ENCODE peak calls at places on chromosomes 1 and 21, in seven cellular contexts. U, M, R, X, E, H and Q are unnamed samples.

GRCh38 chr21:42350899-42351543 is at the start of gene TFF2:
- DNase-seq in X (peak; percentile 30), H (no peak), U (no peak), R (no peak), E (no peak), M (no peak), Q (peak; percentile 82)

GRCh38 chr1:204692852-204693356 is 7.4 kb upstream of the LRRN2 start:
- DNase-seq in R (no peak), E (no peak), U (no peak), X (no peak), M (no peak), H (no peak), Q (no peak)

GRCh38 chr1:119784127-119784781 is 15.5 kb upstream of the HMGCS2 start:
- DNase-seq in X (no peak), E (no peak), U (no peak), R (no peak), H (no peak), M (no peak), Q (no peak)

GRCh38 chr1:90820727-90821126 is 103.6 kb upstream of the BARHL2 start:
- DNase-seq in X (no peak), M (no peak), H (no peak), U (no peak), R (no peak), E (no peak), Q (no peak)

GRCh38 chr21:38831526-38832467 is 26.1 kb downstream of the ETS2 start:
- DNase-seq in M (no peak), R (no peak), X (no peak), U (peak; percentile 33), E (no peak), H (no peak), Q (peak; percentile 49)

GRCh38 chr1:103529746-103530145 is 4.2 kb downstream of the RNPC3 start:
- DNase-seq in E (no peak), M (no peak), R (no peak), H (no peak), X (no peak), U (peak; percentile 57), Q (no peak)

GRCh38 chr1:115337633-115338456 is at the start of gene NGF:
- DNase-seq in E (no peak), X (peak; percentile 70), R (peak; percentile 68), U (no peak), M (no peak), H (no peak), Q (peak; percentile 85)

GRCh38 chr1:81998165-81998564 is 197.4 kb downstream of the ADGRL2 start:
- DNase-seq in E (no peak), R (no peak), H (no peak), X (no peak), U (no peak), M (no peak), Q (no peak)

GRCh38 chr1:217180443-217180842 is 450.4 kb downstream of the GPATCH2 start:
- DNase-seq in R (no peak), U (no peak), E (no peak), X (no peak), H (no peak), M (no peak), Q (no peak)

GRCh38 chr1:158035976-158036583 is 42.6 kb downstream of the KIRREL1 start:
- DNase-seq in X (no peak), R (peak; percentile 19), U (peak; percentile 7), E (no peak), H (peak; percentile 30), M (no peak), Q (no peak)

GRCh38 chr1:225610539-225610938 is 42.4 kb downstream of the ENAH start:
- DNase-seq in X (no peak), M (no peak), R (no peak), U (no peak), E (no peak), H (no peak), Q (no peak)

GRCh38 chr1:11781298-11781697 is 19.3 kb downstream of the C1orf167 start:
- DNase-seq in R (no peak), E (no peak), H (no peak), X (no peak), U (no peak), M (no peak), Q (no peak)

GRCh38 chr1:12180315-12180714 is 13.5 kb downstream of the TNFRSF1B start:
- DNase-seq in H (no peak), M (no peak), X (no peak), R (no peak), U (no peak), E (no peak), Q (no peak)

GRCh38 chr1:235809949-235810348 is 56.8 kb downstream of the LYST start:
- DNase-seq in M (no peak), X (no peak), E (no peak), H (no peak), U (no peak), R (no peak), Q (no peak)